ENCODE peak calls at places on chromosomes 3 and 15, in five cellular contexts. One of them, this sample, is unnamed.

GRCh38 chr3:129619726-129620162 is 13.3 kb upstream of the PLXND1 start:
- DNase-seq in gastrocnemius medialis: no peak
- DNase-seq in A549: no peak
- DNase-seq in uterus: no peak
- DNase-seq in HepG2: no peak
- DNase-seq in this sample: peak; percentile 62

GRCh38 chr3:50160561-50160983 is 5.4 kb downstream of the SEMA3F start:
- DNase-seq in HepG2: no peak
- DNase-seq in gastrocnemius medialis: no peak
- DNase-seq in A549: no peak
- DNase-seq in uterus: peak; percentile 64
- DNase-seq in this sample: no peak

GRCh38 chr3:147423601-147424324 is 14.6 kb downstream of the ZIC1 start:
- DNase-seq in uterus: no peak
- DNase-seq in gastrocnemius medialis: no peak
- DNase-seq in A549: no peak
- DNase-seq in HepG2: no peak
- DNase-seq in this sample: no peak

GRCh38 chr3:166190360-166190759 is 353.1 kb upstream of the BCHE start:
- DNase-seq in uterus: no peak
- DNase-seq in gastrocnemius medialis: no peak
- DNase-seq in A549: peak; percentile 1
- DNase-seq in HepG2: no peak
- DNase-seq in this sample: no peak

GRCh38 chr15:23642413-23643044 is 5.1 kb downstream of the MAGEL2 start:
- DNase-seq in A549: peak; percentile 57
- DNase-seq in HepG2: peak; percentile 51
- DNase-seq in uterus: peak; percentile 38
- DNase-seq in gastrocnemius medialis: no peak
- DNase-seq in this sample: no peak

GRCh38 chr15:65339926-65340325 is 35.4 kb downstream of the RNU5B-1 start:
- DNase-seq in uterus: no peak
- DNase-seq in A549: no peak
- DNase-seq in gastrocnemius medialis: no peak
- DNase-seq in HepG2: no peak
- DNase-seq in this sample: no peak

GRCh38 chr3:126721246-126721645 is 17.2 kb downstream of the CHCHD6 start:
- DNase-seq in A549: no peak
- DNase-seq in gastrocnemius medialis: no peak
- DNase-seq in uterus: no peak
- DNase-seq in HepG2: no peak
- DNase-seq in this sample: no peak

GRCh38 chr15:80068578-80068977 is 9.1 kb downstream of the ZFAND6 start:
- DNase-seq in HepG2: no peak
- DNase-seq in gastrocnemius medialis: no peak
- DNase-seq in uterus: no peak
- DNase-seq in A549: no peak
- DNase-seq in this sample: no peak

GRCh38 chr3:128494152-128494650 is 1.2 kb upstream of the GATA2 start:
- DNase-seq in gastrocnemius medialis: no peak
- DNase-seq in uterus: peak; percentile 13
- DNase-seq in HepG2: no peak
- DNase-seq in A549: no peak
- DNase-seq in this sample: no peak

GRCh38 chr15:64008177-64008576 is 38.1 kb downstream of the DAPK2 start:
- DNase-seq in HepG2: no peak
- DNase-seq in A549: no peak
- DNase-seq in gastrocnemius medialis: no peak
- DNase-seq in uterus: no peak
- DNase-seq in this sample: no peak
- H3K4me1 ChIP-seq in HepG2: peaks cover 17% of the 10 kb centered on the region
- H3K4me1 ChIP-seq in A549: peaks cover 35% of the 10 kb centered on the region
- H3K4me1 ChIP-seq in gastrocnemius medialis: peaks cover 97% of the 10 kb centered on the region
- H3K4me1 ChIP-seq in uterus: no peaks in the 10 kb centered on the region
- H3K4me1 ChIP-seq in this sample: peaks cover 87% of the 10 kb centered on the region

DNA sequence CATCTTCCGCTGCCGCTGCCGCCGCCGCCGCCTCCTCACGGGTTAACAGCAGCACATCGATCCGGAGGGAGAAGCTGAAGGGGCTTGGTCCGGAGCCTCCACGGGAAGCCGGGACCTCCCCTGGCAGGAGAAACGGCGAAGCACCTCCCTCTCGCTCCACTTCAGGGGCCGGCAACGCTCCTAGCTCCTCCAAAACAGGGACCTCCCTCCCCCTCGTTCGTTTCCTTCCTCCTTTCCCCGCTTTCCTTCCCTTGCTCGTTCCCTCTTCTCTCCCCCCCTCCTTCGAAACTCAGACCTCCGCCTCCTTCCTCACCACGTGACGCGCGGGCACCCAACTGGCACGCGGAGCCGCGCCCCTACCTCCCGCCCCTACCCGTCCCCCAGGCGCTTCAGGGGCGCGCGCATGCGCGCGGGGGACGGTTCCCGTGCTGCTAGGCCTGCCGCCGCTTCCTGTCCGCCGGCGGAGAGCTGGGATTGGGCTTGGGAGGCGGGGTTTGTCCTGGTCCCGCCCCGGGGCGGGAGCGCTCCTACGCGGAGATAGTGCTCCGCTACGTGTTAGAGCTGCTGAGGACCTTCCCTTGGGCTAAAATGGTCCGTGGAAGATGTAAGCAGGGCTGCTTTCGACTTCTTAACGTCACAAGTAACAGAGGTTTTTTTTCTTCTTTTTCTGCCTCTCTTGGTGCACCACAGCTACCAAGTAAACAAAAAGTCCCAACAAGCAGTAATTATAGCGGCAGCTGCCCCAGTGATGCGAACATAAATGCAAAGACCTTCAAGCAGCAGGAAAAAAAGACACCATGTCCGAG is at the start of gene ADAM10:
- DNase-seq in gastrocnemius medialis: peak; percentile 98
- DNase-seq in A549: peak; percentile 99
- DNase-seq in HepG2: peak; percentile 95
- DNase-seq in uterus: peak; percentile 98
- DNase-seq in this sample: peak; percentile 98
- TF ChIP-seq POLR2A in gastrocnemius medialis: peak; percentile 97
- TF ChIP-seq POLR2A in A549: peak; percentile 90
- TF ChIP-seq POLR2A in HepG2: peak; percentile 83
- TF ChIP-seq POLR2A in uterus: peak; percentile 80
- TF ChIP-seq POLR2A in this sample: peak; percentile 59

DNA sequence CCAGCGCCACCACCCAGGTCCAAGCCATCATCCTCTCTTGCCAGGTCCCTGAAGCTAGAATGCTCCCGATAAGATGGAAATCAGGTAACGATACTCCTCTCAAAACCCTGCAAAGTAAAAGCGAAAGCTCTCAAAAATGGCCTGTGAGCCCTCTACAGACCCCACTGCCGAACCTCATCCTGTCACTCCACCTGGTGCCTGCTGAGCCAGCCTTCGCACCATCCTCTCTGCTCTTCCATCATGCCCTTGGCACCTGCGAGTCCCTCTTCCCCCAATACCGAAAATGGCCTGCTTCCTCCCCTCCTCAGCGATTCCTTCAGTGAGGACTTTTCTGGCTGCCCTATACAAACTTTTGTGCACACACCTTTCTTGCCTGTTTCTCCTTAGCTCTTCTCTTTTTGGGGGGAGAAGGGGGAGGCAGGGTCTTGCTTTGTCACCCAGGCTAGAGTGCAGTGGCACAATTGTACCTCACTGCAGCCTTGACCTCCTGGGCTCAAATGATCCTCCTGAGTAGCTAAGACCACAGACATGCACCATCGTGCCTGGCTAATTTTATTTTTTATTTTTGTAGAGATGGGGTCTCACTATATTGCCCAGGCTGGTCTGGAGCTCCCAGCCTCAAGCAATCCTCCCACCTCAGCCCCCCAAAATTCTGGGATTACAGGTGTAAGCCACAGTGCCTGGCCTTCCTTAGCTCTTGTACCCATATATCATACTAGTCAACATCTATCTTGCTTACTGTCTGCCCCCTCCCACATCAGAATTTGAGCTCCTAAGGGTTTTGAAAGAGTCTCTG is 3.0 kb downstream of the IDH2 start:
- DNase-seq in HepG2: no peak
- DNase-seq in uterus: no peak
- DNase-seq in gastrocnemius medialis: no peak
- DNase-seq in A549: no peak
- DNase-seq in this sample: no peak
- H3K4me1 ChIP-seq in HepG2: peaks cover 76% of the 10 kb centered on the region
- H3K4me1 ChIP-seq in uterus: no peaks in the 10 kb centered on the region
- H3K4me1 ChIP-seq in gastrocnemius medialis: peaks cover 79% of the 10 kb centered on the region
- H3K4me1 ChIP-seq in A549: peaks cover 22% of the 10 kb centered on the region
- H3K4me1 ChIP-seq in this sample: peaks cover 68% of the 10 kb centered on the region

DNA sequence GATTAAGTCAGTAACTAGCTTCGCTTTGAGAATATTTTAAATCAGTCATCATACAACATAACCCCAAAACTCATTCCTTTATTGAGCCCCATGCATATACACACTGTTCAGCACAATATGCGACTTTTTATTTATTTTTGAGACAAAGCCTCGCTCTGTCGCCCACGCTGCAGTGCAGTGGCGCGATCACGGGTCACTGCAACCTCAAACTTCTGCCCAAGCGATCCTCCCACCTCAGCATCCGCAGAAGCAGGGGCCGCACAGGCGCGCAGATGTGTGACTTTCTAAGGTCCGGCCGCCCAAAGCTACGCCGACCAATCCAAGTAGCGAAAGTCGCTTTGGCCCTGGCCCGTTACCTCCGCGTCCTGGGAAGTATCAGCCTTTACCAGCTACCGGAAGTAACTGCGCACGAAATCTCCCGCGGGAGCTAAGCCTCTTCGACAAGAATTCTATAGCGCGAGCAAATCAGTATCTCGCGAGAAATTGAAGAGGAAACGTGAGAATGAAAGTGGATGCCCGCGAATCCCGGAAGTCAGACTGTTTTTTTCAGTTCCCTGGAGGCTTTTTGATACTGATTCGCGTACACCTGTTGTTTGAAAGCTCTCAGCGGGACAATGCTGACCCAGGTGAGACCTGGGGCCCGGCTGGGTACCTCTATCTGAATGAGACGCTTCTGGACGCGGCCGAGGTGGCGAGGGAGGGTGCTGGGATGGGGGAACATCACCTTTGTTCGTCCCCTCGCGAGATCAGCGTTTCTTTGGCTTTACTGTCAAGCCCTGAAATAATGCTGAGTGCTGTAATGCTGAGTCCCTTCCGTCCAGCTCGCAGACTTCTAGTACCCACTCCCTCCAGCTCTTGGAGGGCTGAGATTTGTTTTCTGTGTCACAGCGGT is at the start of the genes DHFR2 and NSUN3:
- DNase-seq in A549: peak; percentile 98
- DNase-seq in gastrocnemius medialis: peak; percentile 73
- DNase-seq in uterus: peak; percentile 93
- DNase-seq in HepG2: peak; percentile 98
- DNase-seq in this sample: peak; percentile 94
- TF ChIP-seq POLR2A in A549: peak; percentile 79
- TF ChIP-seq POLR2A in gastrocnemius medialis: peak; percentile 16
- TF ChIP-seq POLR2A in uterus: peak; percentile 60
- TF ChIP-seq POLR2A in HepG2: peak; percentile 74
- TF ChIP-seq POLR2A in this sample: no peak

GRCh38 chr15:31359722-31360111 is 33.1 kb downstream of the KLF13 start:
- DNase-seq in HepG2: no peak
- DNase-seq in A549: no peak
- DNase-seq in uterus: no peak
- DNase-seq in gastrocnemius medialis: no peak
- DNase-seq in this sample: no peak
- H3K4me1 ChIP-seq in HepG2: peaks cover 10% of the 10 kb centered on the region
- H3K4me1 ChIP-seq in A549: peaks cover 14% of the 10 kb centered on the region
- H3K4me1 ChIP-seq in uterus: no peaks in the 10 kb centered on the region
- H3K4me1 ChIP-seq in gastrocnemius medialis: peaks cover 99% of the 10 kb centered on the region
- H3K4me1 ChIP-seq in this sample: peaks cover 99% of the 10 kb centered on the region

GRCh38 chr15:100601628-100602063 is 338 bp downstream of the LINS1 start:
- DNase-seq in A549: no peak
- DNase-seq in uterus: no peak
- DNase-seq in gastrocnemius medialis: no peak
- DNase-seq in HepG2: no peak
- DNase-seq in this sample: no peak
- TF ChIP-seq POLR2A in A549: no peak
- TF ChIP-seq POLR2A in uterus: no peak
- TF ChIP-seq POLR2A in gastrocnemius medialis: no peak
- TF ChIP-seq POLR2A in HepG2: no peak
- TF ChIP-seq POLR2A in this sample: no peak

DNA sequence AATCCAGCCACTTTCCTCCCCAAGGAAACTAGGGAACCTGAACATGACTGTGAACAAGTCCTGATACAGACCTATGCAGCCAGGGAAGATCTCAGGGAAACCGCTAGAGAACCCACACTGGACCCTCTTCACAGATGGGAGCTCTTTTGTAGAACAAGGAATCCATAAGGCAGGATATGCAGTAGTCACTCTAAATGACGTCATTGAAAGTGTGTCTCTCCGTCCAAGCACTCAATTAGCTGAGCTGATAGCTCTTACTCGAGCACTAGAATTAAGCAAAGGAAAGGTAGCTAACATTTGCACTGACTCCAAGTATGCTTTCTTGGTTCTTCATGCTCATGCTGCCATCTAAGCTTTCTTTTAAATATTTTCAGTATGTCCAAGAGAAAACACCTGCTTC is 10.0 kb upstream of the SMCO1 start:
- DNase-seq in uterus: no peak
- DNase-seq in HepG2: no peak
- DNase-seq in A549: no peak
- DNase-seq in gastrocnemius medialis: no peak
- DNase-seq in this sample: no peak
- H3K4me1 ChIP-seq in uterus: no peaks in the 10 kb centered on the region
- H3K4me1 ChIP-seq in HepG2: no peaks in the 10 kb centered on the region
- H3K4me1 ChIP-seq in A549: peaks cover 9% of the 10 kb centered on the region
- H3K4me1 ChIP-seq in gastrocnemius medialis: no peaks in the 10 kb centered on the region
- H3K4me1 ChIP-seq in this sample: peaks cover 14% of the 10 kb centered on the region

This sample was measured in suprapubic skin.